ENCODE peak calls at places on chromosomes 5 and 9, in six cellular contexts. B is cardiac fibroblast; O is AG10803; X is HFF-Myc; U is fibroblast of lung; K is activated effector memory CD4-positive, alpha-beta T cell treated with anti-CD3 and anti-CD28 coated beads, Interleukin-2, amount 50 U/mL, for 16 hours. F is an unnamed sample.

GRCh38 chr9:136792321-136793062 is 1.3 kb downstream of the TMEM141 start:
- DNase-seq in B (peak), O (no peak), X (no peak), U (no peak), K (no peak), F (no peak)

GRCh38 chr5:111278824-111279504 is 54.8 kb downstream of the CAMK4 start:
- DNase-seq in B (peak), O (no peak), X (peak), U (peak), K (peak), F (peak)

GRCh38 chr5:173338380-173339015 is 10.3 kb upstream of the STC2 start:
- DNase-seq in B (no peak), O (no peak), X (no peak), U (no peak), K (no peak), F (no peak)

GRCh38 chr5:82225525-82226172 is 52.5 kb downstream of the RPS23 start:
- DNase-seq in B (peak), O (peak), X (peak), U (peak), K (peak), F (peak)

GRCh38 chr5:133347039-133347438 is 265.3 kb downstream of the FSTL4 start:
- DNase-seq in B (no peak), O (no peak), X (no peak), U (no peak), K (peak), F (no peak)

GRCh38 chr5:175226506-175226905 is 217.5 kb downstream of the DRD1 start:
- DNase-seq in B (no peak), O (no peak), X (no peak), U (no peak), K (no peak), F (no peak)

GRCh38 chr5:142925795-142926194 is 155.6 kb downstream of the ARHGAP26 start:
- DNase-seq in B (peak), O (peak), X (peak), U (peak), K (no peak), F (peak)

GRCh38 chr9:111897831-111898144 is 1.2 kb downstream of the UGCG start:
- DNase-seq in B (peak), O (peak), X (no peak), U (peak), K (no peak), F (peak)

GRCh38 chr5:154707641-154708040 is 47.5 kb upstream of the LARP1 start:
- DNase-seq in B (no peak), O (no peak), X (no peak), U (no peak), K (no peak), F (no peak)

GRCh38 chr9:36136894-36137391 is 410 bp downstream of the GLIPR2 start:
- DNase-seq in B (no peak), O (no peak), X (no peak), U (peak), K (no peak), F (no peak)

GRCh38 chr5:76326559-76327351 is 76.3 kb upstream of the IQGAP2 start:
- DNase-seq in B (no peak), O (no peak), X (no peak), U (no peak), K (no peak), F (no peak)

GRCh38 chr5:142680605-142681259 is 5.2 kb downstream of the FGF1 start:
- DNase-seq in B (no peak), O (no peak), X (peak), U (peak), K (no peak), F (peak)

GRCh38 chr5:125065736-125066135 is 319.3 kb upstream of the ZNF608 start:
- DNase-seq in B (peak), O (no peak), X (no peak), U (peak), K (no peak), F (peak)

GRCh38 chr5:107806271-107806670 is 135.5 kb upstream of the EFNA5 start:
- DNase-seq in B (no peak), O (no peak), X (no peak), U (no peak), K (no peak), F (no peak)

GRCh38 chr9:108552459-108553040 is 303.2 kb downstream of the ACTL7B start:
- DNase-seq in B (no peak), O (no peak), X (no peak), U (peak), K (no peak), F (peak)

GRCh38 chr9:133735415-133735775 is 2.8 kb downstream of the SARDH start:
- DNase-seq in B (no peak), O (no peak), X (no peak), U (no peak), K (peak), F (no peak)

GRCh38 chr5:131416729-131417128 is 152.9 kb downstream of the CDC42SE2 start:
- DNase-seq in B (no peak), O (no peak), X (no peak), U (no peak), K (no peak), F (no peak)

GRCh38 chr5:142841511-142842255 is 71.5 kb downstream of the ARHGAP26 start:
- DNase-seq in B (peak), O (peak), X (peak), U (peak), K (no peak), F (peak)

GRCh38 chr5:149422429-149423286 is 43.6 kb upstream of the IL17B start:
- DNase-seq in B (peak), O (peak), X (no peak), U (peak), K (no peak), F (peak)

GRCh38 chr5:102681403-102681983 is 73.6 kb upstream of the PAM start:
- DNase-seq in B (peak), O (peak), X (peak), U (peak), K (peak), F (peak)

GRCh38 chr5:139961435-139962157 is 81.5 kb downstream of the NRG2 start:
- DNase-seq in B (no peak), O (no peak), X (no peak), U (no peak), K (no peak), F (no peak)

GRCh38 chr9:126275386-126276001 is 51.1 kb upstream of the MVB12B start:
- DNase-seq in B (peak), O (no peak), X (no peak), U (peak), K (no peak), F (peak)

GRCh38 chr5:150131461-150131860 is 24.2 kb downstream of the PDGFRB start:
- DNase-seq in B (no peak), O (peak), X (no peak), U (no peak), K (no peak), F (no peak)

GRCh38 chr9:133563286-133564213 is 29.0 kb downstream of the ADAMTSL2 start:
- DNase-seq in B (peak), O (peak), X (no peak), U (no peak), K (no peak), F (peak)

GRCh38 chr5:178564386-178564785 is 25.8 kb downstream of the COL23A1 start:
- DNase-seq in B (no peak), O (peak), X (no peak), U (no peak), K (no peak), F (no peak)

GRCh38 chr5:173963867-173964429 is 25.0 kb upstream of the C5orf47 start:
- DNase-seq in B (no peak), O (peak), X (no peak), U (peak), K (no peak), F (no peak)

GRCh38 chr5:141800629-141801028 is 77.6 kb downstream of the PCDH1 start:
- DNase-seq in B (peak), O (peak), X (peak), U (no peak), K (no peak), F (peak)

GRCh38 chr5:18970000-18970399 is 1018.0 kb downstream of the CDH18 start:
- DNase-seq in B (no peak), O (no peak), X (no peak), U (no peak), K (no peak), F (no peak)

GRCh38 chr5:81091199-81091598 is 131.0 kb downstream of the RASGRF2 start:
- DNase-seq in B (no peak), O (no peak), X (no peak), U (no peak), K (no peak), F (no peak)

GRCh38 chr9:137303031-137303892 is 1.2 kb upstream of the NRARP start:
- DNase-seq in B (no peak), O (no peak), X (no peak), U (no peak), K (no peak), F (no peak)

GRCh38 chr5:161302557-161302956 is 244.0 kb downstream of the GABRB2 start:
- DNase-seq in B (no peak), O (no peak), X (no peak), U (no peak), K (no peak), F (no peak)

GRCh38 chr5:171849585-171850353 is 64.2 kb downstream of the SMIM23 start:
- DNase-seq in B (no peak), O (no peak), X (no peak), U (no peak), K (no peak), F (no peak)

GRCh38 chr5:61293051-61293450 is 39.0 kb upstream of the ZSWIM6 start:
- DNase-seq in B (no peak), O (no peak), X (no peak), U (no peak), K (no peak), F (no peak)

GRCh38 chr5:158851488-158851887 is 248.2 kb downstream of the EBF1 start:
- DNase-seq in B (no peak), O (no peak), X (no peak), U (no peak), K (no peak), F (no peak)

GRCh38 chr9:127166651-127167524 is 44.5 kb upstream of the ANGPTL2 start:
- DNase-seq in B (no peak), O (no peak), X (no peak), U (peak), K (no peak), F (peak)